ENCODE peak calls at places on chromosome 18, in ten cellular contexts. One of them, this sample, is unnamed.

GRCh38 chr18:70041459-70042020 is 93.9 kb upstream of the CD226 start:
- DNase-seq in MM.1S: no peak
- DNase-seq in ovary: no peak
- DNase-seq in OCI-LY7: no peak
- DNase-seq in stomach: no peak
- DNase-seq in right lobe of liver: no peak
- DNase-seq in mucosa of descending colon: no peak
- DNase-seq in CD8-positive, alpha-beta T cell: no peak
- DNase-seq in thoracic aorta: no peak
- DNase-seq in upper lobe of right lung: no peak
- DNase-seq in this sample: no peak

GRCh38 chr18:35019929-35020328 is 21.3 kb upstream of the MAPRE2 start:
- DNase-seq in MM.1S: no peak
- DNase-seq in ovary: no peak
- DNase-seq in OCI-LY7: no peak
- DNase-seq in stomach: no peak
- DNase-seq in right lobe of liver: no peak
- DNase-seq in mucosa of descending colon: no peak
- DNase-seq in CD8-positive, alpha-beta T cell: no peak
- DNase-seq in thoracic aorta: no peak
- DNase-seq in upper lobe of right lung: no peak
- DNase-seq in this sample: no peak

GRCh38 chr18:62460851-62461300 is 61.9 kb upstream of the ZCCHC2 start:
- DNase-seq in MM.1S: no peak
- DNase-seq in ovary: no peak
- DNase-seq in OCI-LY7: no peak
- DNase-seq in stomach: no peak
- DNase-seq in right lobe of liver: peak; percentile 53
- DNase-seq in mucosa of descending colon: no peak
- DNase-seq in CD8-positive, alpha-beta T cell: no peak
- DNase-seq in thoracic aorta: no peak
- DNase-seq in upper lobe of right lung: no peak
- DNase-seq in this sample: no peak

GRCh38 chr18:13036622-13037320 is 45.6 kb downstream of the CEP192 start:
- DNase-seq in MM.1S: no peak
- DNase-seq in ovary: no peak
- DNase-seq in OCI-LY7: no peak
- DNase-seq in stomach: no peak
- DNase-seq in right lobe of liver: no peak
- DNase-seq in mucosa of descending colon: no peak
- DNase-seq in CD8-positive, alpha-beta T cell: no peak
- DNase-seq in thoracic aorta: no peak
- DNase-seq in upper lobe of right lung: no peak
- DNase-seq in this sample: no peak

GRCh38 chr18:72704202-72704601 is 160.1 kb upstream of the CBLN2 start:
- DNase-seq in MM.1S: no peak
- DNase-seq in ovary: no peak
- DNase-seq in OCI-LY7: no peak
- DNase-seq in stomach: no peak
- DNase-seq in right lobe of liver: no peak
- DNase-seq in mucosa of descending colon: no peak
- DNase-seq in CD8-positive, alpha-beta T cell: no peak
- DNase-seq in thoracic aorta: no peak
- DNase-seq in upper lobe of right lung: no peak
- DNase-seq in this sample: no peak

GRCh38 chr18:23317975-23318675 is 135.0 kb upstream of the RIOK3 start:
- DNase-seq in MM.1S: no peak
- DNase-seq in ovary: no peak
- DNase-seq in OCI-LY7: no peak
- DNase-seq in stomach: no peak
- DNase-seq in right lobe of liver: no peak
- DNase-seq in mucosa of descending colon: no peak
- DNase-seq in CD8-positive, alpha-beta T cell: no peak
- DNase-seq in thoracic aorta: no peak
- DNase-seq in upper lobe of right lung: no peak
- DNase-seq in this sample: no peak

GRCh38 chr18:23468753-23469459 is 15.8 kb downstream of the RIOK3 start:
- DNase-seq in MM.1S: no peak
- DNase-seq in ovary: no peak
- DNase-seq in OCI-LY7: no peak
- DNase-seq in stomach: no peak
- DNase-seq in right lobe of liver: no peak
- DNase-seq in mucosa of descending colon: no peak
- DNase-seq in CD8-positive, alpha-beta T cell: no peak
- DNase-seq in thoracic aorta: no peak
- DNase-seq in upper lobe of right lung: no peak
- DNase-seq in this sample: no peak

GRCh38 chr18:36702398-36703010 is 126.3 kb downstream of the TPGS2 start:
- DNase-seq in MM.1S: no peak
- DNase-seq in ovary: no peak
- DNase-seq in OCI-LY7: no peak
- DNase-seq in stomach: no peak
- DNase-seq in right lobe of liver: no peak
- DNase-seq in mucosa of descending colon: no peak
- DNase-seq in CD8-positive, alpha-beta T cell: no peak
- DNase-seq in thoracic aorta: no peak
- DNase-seq in upper lobe of right lung: no peak
- DNase-seq in this sample: peak; percentile 32

GRCh38 chr18:13477147-13477683 is 249.1 kb downstream of the FAM210A start:
- DNase-seq in MM.1S: no peak
- DNase-seq in ovary: no peak
- DNase-seq in OCI-LY7: no peak
- DNase-seq in stomach: no peak
- DNase-seq in right lobe of liver: no peak
- DNase-seq in mucosa of descending colon: no peak
- DNase-seq in CD8-positive, alpha-beta T cell: no peak
- DNase-seq in thoracic aorta: no peak
- DNase-seq in upper lobe of right lung: no peak
- DNase-seq in this sample: no peak

GRCh38 chr18:77127769-77128671 is 4.6 kb downstream of the MBP start:
- DNase-seq in MM.1S: no peak
- DNase-seq in ovary: peak; percentile 30
- DNase-seq in OCI-LY7: peak; percentile 66
- DNase-seq in stomach: no peak
- DNase-seq in right lobe of liver: no peak
- DNase-seq in mucosa of descending colon: no peak
- DNase-seq in CD8-positive, alpha-beta T cell: peak; percentile 64
- DNase-seq in thoracic aorta: no peak
- DNase-seq in upper lobe of right lung: no peak
- DNase-seq in this sample: peak; percentile 53

GRCh38 chr18:25810736-25811135 is 279.7 kb downstream of the SS18 start:
- DNase-seq in MM.1S: no peak
- DNase-seq in ovary: no peak
- DNase-seq in OCI-LY7: no peak
- DNase-seq in stomach: no peak
- DNase-seq in right lobe of liver: no peak
- DNase-seq in mucosa of descending colon: no peak
- DNase-seq in CD8-positive, alpha-beta T cell: no peak
- DNase-seq in thoracic aorta: no peak
- DNase-seq in upper lobe of right lung: no peak
- DNase-seq in this sample: no peak

GRCh38 chr18:13436596-13436995 is 218.0 kb downstream of the LDLRAD4 start:
- DNase-seq in MM.1S: no peak
- DNase-seq in ovary: no peak
- DNase-seq in OCI-LY7: no peak
- DNase-seq in stomach: no peak
- DNase-seq in right lobe of liver: no peak
- DNase-seq in mucosa of descending colon: no peak
- DNase-seq in CD8-positive, alpha-beta T cell: peak; percentile 59
- DNase-seq in thoracic aorta: no peak
- DNase-seq in upper lobe of right lung: no peak
- DNase-seq in this sample: no peak

GRCh38 chr18:40215981-40216380 is 1739.1 kb upstream of the PIK3C3 start:
- DNase-seq in MM.1S: no peak
- DNase-seq in ovary: no peak
- DNase-seq in OCI-LY7: no peak
- DNase-seq in stomach: no peak
- DNase-seq in right lobe of liver: no peak
- DNase-seq in mucosa of descending colon: no peak
- DNase-seq in CD8-positive, alpha-beta T cell: no peak
- DNase-seq in thoracic aorta: no peak
- DNase-seq in upper lobe of right lung: no peak
- DNase-seq in this sample: no peak

GRCh38 chr18:76491436-76491800 is 3.6 kb downstream of the ZNF516 start:
- DNase-seq in MM.1S: peak; percentile 46
- DNase-seq in ovary: peak; percentile 81
- DNase-seq in OCI-LY7: peak; percentile 48
- DNase-seq in stomach: peak; percentile 80
- DNase-seq in right lobe of liver: peak; percentile 93
- DNase-seq in mucosa of descending colon: peak; percentile 90
- DNase-seq in CD8-positive, alpha-beta T cell: peak; percentile 79
- DNase-seq in thoracic aorta: no peak
- DNase-seq in upper lobe of right lung: peak; percentile 93
- DNase-seq in this sample: peak; percentile 84

GRCh38 chr18:26549103-26549485 is 741 bp upstream of the KCTD1 start:
- DNase-seq in MM.1S: peak; percentile 26
- DNase-seq in ovary: peak; percentile 18
- DNase-seq in OCI-LY7: peak; percentile 29
- DNase-seq in stomach: peak; percentile 30
- DNase-seq in right lobe of liver: peak; percentile 41
- DNase-seq in mucosa of descending colon: no peak
- DNase-seq in CD8-positive, alpha-beta T cell: no peak
- DNase-seq in thoracic aorta: no peak
- DNase-seq in upper lobe of right lung: peak; percentile 70
- DNase-seq in this sample: peak; percentile 55

DNA sequence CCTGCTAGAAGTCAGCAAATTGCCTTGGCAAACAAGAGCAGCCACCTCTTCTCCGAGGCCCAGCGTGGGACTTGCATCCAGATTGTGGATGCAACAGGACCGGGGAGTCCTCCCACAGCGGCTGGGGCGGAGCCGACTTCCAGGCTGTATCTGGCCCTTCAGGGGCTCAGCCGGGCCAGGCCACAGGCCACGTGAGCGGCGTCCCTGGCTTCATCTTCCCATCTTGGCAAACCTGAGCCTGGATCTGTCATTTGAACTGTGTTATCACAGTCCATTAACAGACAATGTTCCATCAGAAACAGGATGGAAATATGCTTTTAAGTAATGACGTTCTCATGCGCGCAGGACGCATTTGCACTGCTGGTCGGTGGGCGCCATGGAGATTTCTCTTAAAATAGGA is 483.5 kb upstream of the SALL3 start:
- DNase-seq in MM.1S: no peak
- DNase-seq in ovary: no peak
- DNase-seq in OCI-LY7: no peak
- DNase-seq in stomach: no peak
- DNase-seq in right lobe of liver: no peak
- DNase-seq in mucosa of descending colon: no peak
- DNase-seq in CD8-positive, alpha-beta T cell: no peak
- DNase-seq in thoracic aorta: no peak
- DNase-seq in upper lobe of right lung: no peak
- DNase-seq in this sample: no peak
- H3K4me1 ChIP-seq in MM.1S: no peaks in the 10 kb centered on the region
- H3K4me1 ChIP-seq in ovary: no peaks in the 10 kb centered on the region
- H3K4me1 ChIP-seq in OCI-LY7: no peaks in the 10 kb centered on the region
- H3K4me1 ChIP-seq in stomach: no peaks in the 10 kb centered on the region
- H3K4me1 ChIP-seq in right lobe of liver: no peaks in the 10 kb centered on the region
- H3K4me1 ChIP-seq in mucosa of descending colon: no peaks in the 10 kb centered on the region
- H3K4me1 ChIP-seq in CD8-positive, alpha-beta T cell: no peaks in the 10 kb centered on the region
- H3K4me1 ChIP-seq in thoracic aorta: no peaks in the 10 kb centered on the region
- H3K4me1 ChIP-seq in upper lobe of right lung: no peaks in the 10 kb centered on the region
- H3K4me1 ChIP-seq in this sample: no peaks in the 10 kb centered on the region

GRCh38 chr18:45026162-45026561 is 345.5 kb downstream of the SETBP1 start:
- DNase-seq in MM.1S: no peak
- DNase-seq in ovary: no peak
- DNase-seq in OCI-LY7: no peak
- DNase-seq in stomach: no peak
- DNase-seq in right lobe of liver: no peak
- DNase-seq in mucosa of descending colon: no peak
- DNase-seq in CD8-positive, alpha-beta T cell: no peak
- DNase-seq in thoracic aorta: no peak
- DNase-seq in upper lobe of right lung: no peak
- DNase-seq in this sample: no peak
- TF ChIP-seq CTCF in MM.1S: no peak
- TF ChIP-seq CTCF in ovary: no peak
- TF ChIP-seq CTCF in OCI-LY7: no peak
- TF ChIP-seq CTCF in stomach: peak; percentile 14
- TF ChIP-seq CTCF in right lobe of liver: no peak
- TF ChIP-seq CTCF in mucosa of descending colon: no peak
- TF ChIP-seq CTCF in CD8-positive, alpha-beta T cell: no peak
- TF ChIP-seq CTCF in thoracic aorta: no peak
- TF ChIP-seq CTCF in upper lobe of right lung: no peak
- TF ChIP-seq CTCF in this sample: peak; percentile 13

DNA sequence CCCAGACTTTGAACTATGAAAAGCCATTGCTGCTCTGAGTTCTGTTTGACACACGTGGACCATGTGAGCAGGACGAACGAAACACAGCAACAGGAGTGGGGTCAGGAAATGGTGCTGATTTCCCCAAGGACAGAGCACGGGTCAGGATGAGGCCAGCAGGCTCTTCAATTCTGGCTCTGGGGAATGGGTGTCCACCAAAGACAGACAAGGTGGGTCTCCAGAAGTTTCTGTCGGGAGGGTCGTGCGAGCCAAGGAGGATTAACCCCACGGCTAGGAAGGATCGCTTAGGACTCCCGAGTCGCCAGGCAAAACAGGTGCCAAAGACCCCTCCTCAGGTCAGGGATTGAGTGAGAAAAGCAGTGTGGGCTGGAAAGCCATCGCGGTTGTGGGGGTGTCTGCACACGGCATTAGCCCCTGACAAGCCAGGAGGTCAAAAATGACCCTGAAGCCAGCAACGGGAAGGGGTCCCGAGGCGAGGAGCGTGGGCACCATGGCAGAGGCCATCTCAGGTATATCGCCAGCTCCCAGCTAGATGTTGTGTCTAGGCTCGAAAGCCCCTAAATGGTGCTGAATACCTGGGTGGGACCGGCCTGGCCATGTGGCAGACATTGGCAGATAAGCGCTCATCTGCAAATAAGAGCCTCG is 213.9 kb upstream of the SALL3 start:
- DNase-seq in MM.1S: no peak
- DNase-seq in ovary: no peak
- DNase-seq in OCI-LY7: no peak
- DNase-seq in stomach: no peak
- DNase-seq in right lobe of liver: no peak
- DNase-seq in mucosa of descending colon: no peak
- DNase-seq in CD8-positive, alpha-beta T cell: no peak
- DNase-seq in thoracic aorta: no peak
- DNase-seq in upper lobe of right lung: no peak
- DNase-seq in this sample: no peak
- H3K4me1 ChIP-seq in MM.1S: no peaks in the 10 kb centered on the region
- H3K4me1 ChIP-seq in ovary: no peaks in the 10 kb centered on the region
- H3K4me1 ChIP-seq in OCI-LY7: no peaks in the 10 kb centered on the region
- H3K4me1 ChIP-seq in stomach: peaks cover 3% of the 10 kb centered on the region
- H3K4me1 ChIP-seq in right lobe of liver: no peaks in the 10 kb centered on the region
- H3K4me1 ChIP-seq in mucosa of descending colon: no peaks in the 10 kb centered on the region
- H3K4me1 ChIP-seq in CD8-positive, alpha-beta T cell: no peaks in the 10 kb centered on the region
- H3K4me1 ChIP-seq in thoracic aorta: no peaks in the 10 kb centered on the region
- H3K4me1 ChIP-seq in upper lobe of right lung: no peaks in the 10 kb centered on the region
- H3K4me1 ChIP-seq in this sample: no peaks in the 10 kb centered on the region

DNA sequence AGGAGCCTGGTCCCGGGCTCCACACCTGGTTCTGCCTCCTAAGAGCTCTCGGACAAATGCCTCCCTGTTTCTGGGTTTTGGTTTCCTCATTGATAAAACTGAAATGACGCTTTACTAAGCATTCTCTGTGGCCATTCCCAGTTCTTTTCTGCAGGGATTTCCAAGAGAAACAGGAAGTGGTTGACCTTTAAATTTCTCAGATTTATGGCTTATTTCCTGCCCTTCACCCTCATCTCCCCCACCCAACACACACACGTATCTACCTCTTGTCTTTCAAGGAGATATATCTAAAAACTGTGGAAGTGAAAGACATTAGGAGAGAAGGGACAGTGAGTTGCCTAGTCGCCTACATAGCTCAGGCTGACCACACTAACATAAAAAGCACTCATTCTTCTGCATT is 53.0 kb downstream of the PIEZO2 start:
- DNase-seq in MM.1S: no peak
- DNase-seq in ovary: no peak
- DNase-seq in OCI-LY7: no peak
- DNase-seq in stomach: no peak
- DNase-seq in right lobe of liver: no peak
- DNase-seq in mucosa of descending colon: no peak
- DNase-seq in CD8-positive, alpha-beta T cell: no peak
- DNase-seq in thoracic aorta: no peak
- DNase-seq in upper lobe of right lung: no peak
- DNase-seq in this sample: no peak
- TF ChIP-seq CTCF in MM.1S: no peak
- TF ChIP-seq CTCF in ovary: no peak
- TF ChIP-seq CTCF in OCI-LY7: no peak
- TF ChIP-seq CTCF in stomach: no peak
- TF ChIP-seq CTCF in right lobe of liver: no peak
- TF ChIP-seq CTCF in mucosa of descending colon: no peak
- TF ChIP-seq CTCF in CD8-positive, alpha-beta T cell: no peak
- TF ChIP-seq CTCF in thoracic aorta: no peak
- TF ChIP-seq CTCF in upper lobe of right lung: no peak
- TF ChIP-seq CTCF in this sample: no peak